ENCODE peak calls at places on chromosomes 11 and 22, in five cellular contexts. Q is GM04503; H is substantia nigra; I is stimulated activated naive CD8-positive, alpha-beta T cell treated with anti-CD3 and anti-CD28 coated beads, Interleukin-15, Interleukin-2, amounts not matched to agents 100 U/mL and 50 U/mL, for 24 hours; J is transverse colon. G is an unnamed sample.

GRCh38 chr11:58788355-58789023 is 56.0 kb downstream of the GLYATL2 start:
- DNase-seq in Q (no peak), H (no peak), I (peak), J (peak), G (no peak)

GRCh38 chr11:46665356-46665755 is 35.1 kb downstream of the ARHGAP1 start:
- DNase-seq in Q (no peak), H (no peak), I (no peak), J (no peak), G (no peak)

GRCh38 chr11:135062994-135063393 is 651.0 kb upstream of the B3GAT1 start:
- DNase-seq in Q (no peak), H (no peak), I (no peak), J (no peak), G (no peak)

GRCh38 chr11:116335891-116336290 is 436.9 kb downstream of the BUD13 start:
- DNase-seq in Q (no peak), H (no peak), I (no peak), J (no peak), G (no peak)

GRCh38 chr11:3231851-3232744 is at the start of gene MRGPRE:
- DNase-seq in Q (no peak), H (no peak), I (no peak), J (no peak), G (no peak)

GRCh38 chr22:19105867-19106802 is 16.1 kb downstream of the DGCR2 start:
- DNase-seq in Q (no peak), H (no peak), I (peak), J (no peak), G (no peak)

GRCh38 chr22:26722159-26722558 is 64.8 kb downstream of the MIAT start:
- DNase-seq in Q (no peak), H (no peak), I (no peak), J (no peak), G (no peak)

GRCh38 chr22:33163815-33164214 is 105.6 kb upstream of the SYN3 start:
- DNase-seq in Q (no peak), H (no peak), I (no peak), J (no peak), G (no peak)

GRCh38 chr11:119167933-119168332 is 592 bp upstream of the NLRX1 start:
- DNase-seq in Q (no peak), H (no peak), I (no peak), J (peak), G (no peak)

GRCh38 chr22:20105456-20106204 is 10.3 kb upstream of the RANBP1 start:
- DNase-seq in Q (no peak), H (no peak), I (no peak), J (no peak), G (no peak)

GRCh38 chr22:39524753-39525657 is 4.6 kb downstream of the ATF4 start:
- DNase-seq in Q (no peak), H (no peak), I (no peak), J (no peak), G (no peak)

GRCh38 chr11:12088047-12088481 is 22.3 kb upstream of the MICAL2 start:
- DNase-seq in Q (peak), H (no peak), I (no peak), J (peak), G (no peak)

GRCh38 chr11:1757861-1758610 is 5.7 kb downstream of the CTSD start:
- DNase-seq in Q (no peak), H (no peak), I (peak), J (peak), G (no peak)

GRCh38 chr11:27013741-27014415 is 20.0 kb downstream of the FIBIN start:
- DNase-seq in Q (no peak), H (no peak), I (no peak), J (no peak), G (no peak)

GRCh38 chr11:54558919-54559318 is 44.9 kb downstream of the OR4C46 start:
- DNase-seq in Q (no peak), H (no peak), I (no peak), J (no peak), G (no peak)

GRCh38 chr11:3745161-3745560 is 52.2 kb downstream of the NUP98 start:
- DNase-seq in Q (no peak), H (no peak), I (no peak), J (no peak), G (no peak)

GRCh38 chr22:45638834-45639746 is 32.5 kb upstream of the ATXN10 start:
- DNase-seq in Q (peak), H (no peak), I (no peak), J (peak), G (no peak)

GRCh38 chr11:65911682-65912568 is 6.9 kb downstream of the C11orf68 start:
- DNase-seq in Q (peak), H (no peak), I (no peak), J (peak), G (no peak)

GRCh38 chr11:112811781-112812180 is 149.4 kb upstream of the NCAM1 start:
- DNase-seq in Q (no peak), H (no peak), I (no peak), J (no peak), G (no peak)

GRCh38 chr11:67312187-67313021 is 9.1 kb downstream of the SSH3 start:
- DNase-seq in Q (no peak), H (no peak), I (no peak), J (peak), G (no peak)